ENCODE peak calls at places on chromosome 18, in four cellular contexts. Z, F, J and N are unnamed samples.

GRCh38 chr18:5490753-5491240 is 53.0 kb downstream of the EPB41L3 start:
- DNase-seq in F (no peak), Z (no peak), J (no peak), N (no peak)

GRCh38 chr18:70649683-70650082 is 360.8 kb downstream of the SOCS6 start:
- DNase-seq in J (no peak), F (no peak), Z (no peak), N (no peak)

GRCh38 chr18:68833756-68834155 is 35.9 kb downstream of the CCDC102B start:
- DNase-seq in F (no peak), J (no peak), Z (no peak), N (no peak)

GRCh38 chr18:79682481-79682880 is 2.9 kb downstream of the CTDP1 start:
- DNase-seq in J (no peak), Z (no peak), F (no peak), N (no peak)

GRCh38 chr18:54612237-54612636 is 21.2 kb downstream of the DYNAP start:
- DNase-seq in J (no peak), F (no peak), Z (no peak), N (no peak)

GRCh38 chr18:80000877-80001276 is 12.5 kb upstream of the TXNL4A start:
- DNase-seq in F (no peak), J (no peak), Z (no peak), N (no peak)

GRCh38 chr18:75364512-75364911 is 63.0 kb downstream of the SMIM21 start:
- DNase-seq in J (no peak), F (no peak), Z (no peak), N (no peak)

GRCh38 chr18:35076556-35076955 is 35.3 kb downstream of the MAPRE2 start:
- DNase-seq in J (peak), Z (peak), F (no peak), N (peak)

GRCh38 chr18:46660955-46661749 is 4.1 kb upstream of the LOXHD1 start:
- DNase-seq in F (no peak), J (no peak), Z (peak), N (no peak)

GRCh38 chr18:55419132-55419938 is 168.7 kb downstream of the TCF4 start:
- DNase-seq in Z (peak), F (no peak), J (no peak), N (no peak)

GRCh38 chr18:74501386-74501785 is 5.2 kb downstream of the CNDP2 start:
- DNase-seq in J (no peak), Z (no peak), F (no peak), N (peak)

GRCh38 chr18:63147973-63148372 is 171.6 kb downstream of the BCL2 start:
- DNase-seq in Z (no peak), J (no peak), F (no peak), N (no peak)

GRCh38 chr18:35231052-35231451 is 9.8 kb upstream of the ZNF397 start:
- DNase-seq in J (peak), Z (peak), F (peak), N (peak)

GRCh38 chr18:28176933-28177827 is at the start of gene CDH2:
- DNase-seq in F (no peak), Z (peak), J (peak), N (no peak)

GRCh38 chr18:55657572-55658331 is 69.8 kb upstream of the TCF4 start:
- DNase-seq in J (no peak), F (no peak), Z (no peak), N (no peak)

GRCh38 chr18:56276466-56276865 is 361.9 kb downstream of the TXNL1 start:
- DNase-seq in J (no peak), F (no peak), Z (no peak), N (no peak)

GRCh38 chr18:22465859-22466602 is 48.3 kb upstream of the CTAGE1 start:
- DNase-seq in Z (peak), F (no peak), J (peak), N (peak)

GRCh38 chr18:32902566-32903330 is 129.9 kb upstream of the KLHL14 start:
- DNase-seq in J (no peak), F (no peak), Z (no peak), N (no peak)

GRCh38 chr18:30088238-30088637 is 954.3 kb downstream of the DSC3 start:
- DNase-seq in Z (no peak), F (no peak), J (no peak), N (no peak)

GRCh38 chr18:48104703-48105102 is 174.2 kb upstream of the SMAD2 start:
- DNase-seq in F (no peak), Z (no peak), J (no peak), N (no peak)

GRCh38 chr18:55510809-55511208 is 77.2 kb downstream of the TCF4 start:
- DNase-seq in Z (peak), J (no peak), F (no peak), N (no peak)

GRCh38 chr18:23970161-23971153 is 44.1 kb upstream of the TTC39C start:
- DNase-seq in F (peak), J (no peak), Z (no peak), N (no peak)

GRCh38 chr18:55781481-55781957 is 193.5 kb upstream of the TCF4 start:
- DNase-seq in F (no peak), Z (peak), J (no peak), N (no peak)

GRCh38 chr18:62925031-62925688 is 209.8 kb downstream of the PHLPP1 start:
- DNase-seq in F (no peak), Z (no peak), J (no peak), N (no peak)

GRCh38 chr18:14053661-14054060 is 78.6 kb downstream of the ZNF519 start:
- DNase-seq in Z (no peak), J (no peak), F (no peak), N (no peak)

GRCh38 chr18:61998957-61999356 is 106.2 kb upstream of the RNF152 start:
- DNase-seq in F (no peak), Z (peak), J (peak), N (no peak)

GRCh38 chr18:13541621-13542519 is 184.5 kb downstream of the FAM210A start:
- DNase-seq in J (no peak), F (no peak), Z (no peak), N (no peak)

GRCh38 chr18:709771-710170 is 2.7 kb downstream of the ENOSF1 start:
- DNase-seq in F (no peak), J (no peak), Z (no peak), N (no peak)

GRCh38 chr18:58792086-58792485 is 72.6 kb upstream of the ZNF532 start:
- DNase-seq in J (no peak), F (no peak), Z (no peak), N (no peak)

GRCh38 chr18:30713299-30713698 is 329.2 kb downstream of the DSC3 start:
- DNase-seq in J (no peak), Z (no peak), F (no peak), N (no peak)

GRCh38 chr18:45408218-45408617 is 207.1 kb upstream of the SLC14A2 start:
- DNase-seq in Z (no peak), F (no peak), J (no peak), N (no peak)